ENCODE peak calls at places on chromosomes 7 and 10, in seven cellular contexts. L is RPMI7951; H is SJSA1; X is A549; T is activated CD8-positive, alpha-beta memory T cell treated with anti-CD3 and anti-CD28 coated beads, Interleukin-2, amount 50 U/mL, for 48 hours; M is globus pallidus; K is mesothelial cell of epicardium. D is an unnamed sample.
A peak's percentile ranks its signal among the peaks of the same experiment; 100 is the strongest.

GRCh38 chr10:71963756-71964668 is at the start of gene CHST3:
- DNase-seq in L (peak; percentile 57), H (peak; percentile 73), X (no peak), T (peak; percentile 68), M (peak; percentile 71), K (peak; percentile 72), D (peak; percentile 37)

GRCh38 chr7:42380411-42380810 is 143.4 kb upstream of the GLI3 start:
- DNase-seq in L (no peak), H (no peak), X (no peak), T (no peak), M (no peak), K (no peak), D (no peak)

GRCh38 chr10:17676919-17677318 is 33.0 kb downstream of the STAM start:
- DNase-seq in L (no peak), H (no peak), X (no peak), T (no peak), M (no peak), K (no peak), D (no peak)

GRCh38 chr7:149777551-149778326 is 4.4 kb upstream of the ZNF467 start:
- DNase-seq in L (no peak), H (no peak), X (no peak), T (no peak), M (no peak), K (no peak), D (no peak)

GRCh38 chr10:95333997-95334792 is 43.4 kb upstream of the PDLIM1 start:
- DNase-seq in L (peak; percentile 91), H (peak; percentile 93), X (peak; percentile 35), T (no peak), M (no peak), K (no peak), D (peak; percentile 77)

GRCh38 chr10:129690248-129691070 is 223.4 kb downstream of the MGMT start:
- DNase-seq in L (no peak), H (no peak), X (no peak), T (no peak), M (no peak), K (no peak), D (no peak)

GRCh38 chr7:151146761-151147160 is 20.7 kb downstream of the GBX1 start:
- DNase-seq in L (no peak), H (no peak), X (no peak), T (no peak), M (peak; percentile 90), K (no peak), D (no peak)

GRCh38 chr7:36958094-36958718 is 233.9 kb upstream of the AOAH start:
- DNase-seq in L (no peak), H (no peak), X (no peak), T (no peak), M (no peak), K (no peak), D (no peak)

GRCh38 chr10:86325158-86325557 is 41.4 kb downstream of the GRID1 start:
- DNase-seq in L (no peak), H (no peak), X (no peak), T (no peak), M (no peak), K (no peak), D (no peak)

GRCh38 chr7:36564500-36564899 is 159.8 kb downstream of the AOAH start:
- DNase-seq in L (no peak), H (no peak), X (no peak), T (no peak), M (no peak), K (no peak), D (no peak)

GRCh38 chr7:66974986-66975590 is 20.3 kb downstream of the SBDS start:
- DNase-seq in L (no peak), H (no peak), X (no peak), T (no peak), M (no peak), K (no peak), D (no peak)

GRCh38 chr10:689433-690226 is at the start of gene DIP2C:
- DNase-seq in L (peak; percentile 80), H (peak; percentile 57), X (peak; percentile 83), T (no peak), M (peak; percentile 74), K (peak; percentile 84), D (peak; percentile 78)

GRCh38 chr7:129872054-129872453 is 80.7 kb downstream of the UBE2H start:
- DNase-seq in L (no peak), H (no peak), X (no peak), T (no peak), M (no peak), K (no peak), D (no peak)

GRCh38 chr10:129951251-129951808 is 12.7 kb downstream of the EBF3 start:
- DNase-seq in L (no peak), H (no peak), X (no peak), T (no peak), M (no peak), K (no peak), D (no peak)

GRCh38 chr7:96287168-96287567 is 34.7 kb downstream of the SLC25A13 start:
- DNase-seq in L (no peak), H (no peak), X (no peak), T (no peak), M (no peak), K (no peak), D (no peak)

GRCh38 chr10:129778571-129778970 is 185.5 kb downstream of the EBF3 start:
- DNase-seq in L (no peak), H (no peak), X (no peak), T (no peak), M (no peak), K (no peak), D (no peak)

GRCh38 chr10:77746313-77746712 is 108.7 kb upstream of the KCNMA1 start:
- DNase-seq in L (peak; percentile 42), H (peak; percentile 22), X (no peak), T (no peak), M (no peak), K (no peak), D (peak; percentile 28)

D was measured in HTR-8/SVneo.